ENCODE peak calls at places on chromosomes 4 and X, in five cellular contexts. D is BE2C, K is kidney tubule cell, I is fibroblast of mammary gland, P is cardiac muscle cell. R is an unnamed sample.

GRCh38 chr4:182555997-182556418 is 312.8 kb downstream of the TENM3 start:
- DNase-seq in K (peak; percentile 78), P (no peak), D (peak; percentile 39), I (peak; percentile 73), R (no peak)

GRCh38 chr4:78885598-78885997 is 53.6 kb downstream of the PAQR3 start:
- DNase-seq in D (no peak), I (no peak), K (no peak), P (no peak), R (no peak)

GRCh38 chr4:75004755-75005668 is 72.1 kb downstream of the PARM1 start:
- DNase-seq in P (no peak), K (peak; percentile 76), D (no peak), I (no peak), R (no peak)

GRCh38 chrX:146278381-146278780 is 460.8 kb downstream of the SLITRK2 start:
- DNase-seq in P (peak; percentile 23), K (peak; percentile 7), D (no peak), I (no peak), R (no peak)

GRCh38 chr4:102518703-102519131 is 17.6 kb downstream of the NFKB1 start:
- DNase-seq in D (no peak), P (no peak), I (no peak), K (peak; percentile 11), R (no peak)

GRCh38 chr4:187256897-187257296 is 533.2 kb upstream of the FAT1 start:
- DNase-seq in D (no peak), I (no peak), P (no peak), K (no peak), R (no peak)

GRCh38 chrX:153494541-153495361 is at the start of gene BGN:
- DNase-seq in K (no peak), P (peak; percentile 44), I (peak; percentile 34), D (peak; percentile 80), R (peak; percentile 61)

GRCh38 chrX:14357314-14357713 is 172.0 kb upstream of the GLRA2 start:
- DNase-seq in D (no peak), I (peak; percentile 47), K (peak; percentile 8), P (no peak), R (no peak)

GRCh38 chr4:10124167-10124930 is 7.8 kb upstream of the WDR1 start:
- DNase-seq in P (no peak), D (no peak), I (no peak), K (no peak), R (no peak)

GRCh38 chr4:75009138-75009537 is 76.2 kb downstream of the PARM1 start:
- DNase-seq in D (no peak), P (no peak), I (no peak), K (no peak), R (no peak)

GRCh38 chr4:93791570-93792195 is 36.9 kb upstream of the ATOH1 start:
- DNase-seq in D (peak; percentile 58), K (peak; percentile 62), I (peak; percentile 46), P (peak; percentile 84), R (peak; percentile 49)

GRCh38 chr4:25884040-25884788 is 21.4 kb upstream of the SEL1L3 start:
- DNase-seq in I (peak; percentile 87), K (peak; percentile 87), P (no peak), D (no peak), R (no peak)

GRCh38 chr4:602559-602942 is 22.8 kb upstream of the PDE6B start:
- DNase-seq in D (peak; percentile 62), K (peak; percentile 79), I (peak; percentile 25), P (peak; percentile 80), R (peak; percentile 74)

GRCh38 chr4:87410157-87410556 is 12.2 kb upstream of the NUDT9 start:
- DNase-seq in P (no peak), K (no peak), I (no peak), D (no peak), R (no peak)

GRCh38 chrX:150649096-150649870 is 43.9 kb upstream of the MTMR1 start:
- DNase-seq in D (peak; percentile 3), K (no peak), P (no peak), I (peak; percentile 74), R (no peak)